ENCODE peak calls at places on chromosome 6, in seven cellular contexts. J is right lobe of liver, D is frontal cortex, P is HEK293T, H is A172, Z is midbrain, N is HT1080. E is an unnamed sample.

GRCh38 chr6:31865205-31866118 is 2.8 kb upstream of the NEU1 start:
- DNase-seq in J (no peak), D (no peak), P (no peak), H (no peak), Z (no peak), N (no peak), E (no peak)

GRCh38 chr6:166864333-166864732 is 92.0 kb downstream of the RNASET2 start:
- DNase-seq in J (no peak), D (no peak), P (no peak), H (no peak), Z (peak; percentile 34), N (no peak), E (no peak)

GRCh38 chr6:106458021-106458986 is 97.8 kb downstream of the CRYBG1 start:
- DNase-seq in J (no peak), D (no peak), P (no peak), H (no peak), Z (no peak), N (no peak), E (no peak)

GRCh38 chr6:3390698-3391097 is 66.2 kb downstream of the SLC22A23 start:
- DNase-seq in J (peak; percentile 31), D (no peak), P (no peak), H (peak; percentile 95), Z (peak; percentile 49), N (peak; percentile 87), E (no peak)

GRCh38 chr6:150627601-150628012 is 27.9 kb downstream of the PLEKHG1 start:
- DNase-seq in J (no peak), D (no peak), P (no peak), H (no peak), Z (no peak), N (no peak), E (no peak)

GRCh38 chr6:393391-394221 is 2.1 kb downstream of the IRF4 start:
- DNase-seq in J (no peak), D (no peak), P (no peak), H (no peak), Z (no peak), N (no peak), E (no peak)

GRCh38 chr6:170210026-170210390 is 80.9 kb downstream of the DLL1 start:
- DNase-seq in J (peak; percentile 36), D (no peak), P (no peak), H (no peak), Z (no peak), N (no peak), E (no peak)

GRCh38 chr6:38909020-38909730 is 139.4 kb upstream of the GLP1R start:
- DNase-seq in J (peak; percentile 74), D (no peak), P (peak; percentile 12), H (no peak), Z (no peak), N (no peak), E (no peak)

GRCh38 chr6:88722691-88723090 is 240.7 kb downstream of the RNGTT start:
- DNase-seq in J (no peak), D (no peak), P (no peak), H (no peak), Z (no peak), N (no peak), E (no peak)

GRCh38 chr6:36320475-36320874 is 16.2 kb downstream of the BNIP5 start:
- DNase-seq in J (no peak), D (no peak), P (no peak), H (peak; percentile 35), Z (no peak), N (peak; percentile 8), E (no peak)

GRCh38 chr6:127365874-127366273 is 22.5 kb upstream of the ECHDC1 start:
- DNase-seq in J (no peak), D (no peak), P (no peak), H (no peak), Z (no peak), N (no peak), E (no peak)

GRCh38 chr6:5308066-5308465 is 46.8 kb downstream of the FARS2 start:
- DNase-seq in J (no peak), D (no peak), P (no peak), H (no peak), Z (no peak), N (peak; percentile 68), E (no peak)

GRCh38 chr6:35469711-35470662 is 1.8 kb downstream of the RPL10A start:
- DNase-seq in J (no peak), D (no peak), P (no peak), H (no peak), Z (no peak), N (no peak), E (no peak)

GRCh38 chr6:25617997-25618396 is 34.0 kb upstream of the SCGN start:
- DNase-seq in J (no peak), D (no peak), P (no peak), H (no peak), Z (no peak), N (no peak), E (no peak)

E was measured in glomerular endothelial cell.